ENCODE peak calls at places on chromosomes 13 and 19, in nine cellular contexts. L is colonic mucosa, X is NCI-H1048, P is substantia nigra, J is brain microvascular endothelial cell, Q is progenitor cell of endocrine pancreas, B is IMR-90, C is endodermal cell, Z is Right ventricle myocardium superior. S is an unnamed sample.

GRCh38 chr13:22866221-22866620 is 314.6 kb upstream of the SGCG start:
- DNase-seq in L (no peak), X (no peak), C (no peak), Q (no peak), B (no peak), Z (no peak), P (no peak), J (no peak), S (no peak)

GRCh38 chr13:32426981-32427851 is 714 bp downstream of the N4BP2L1 start:
- DNase-seq in B (peak), C (peak), L (peak), X (no peak), P (peak), J (no peak), Q (peak), Z (peak), S (peak)

GRCh38 chr13:113668491-113668971 is 1.5 kb downstream of the GRK1 start:
- DNase-seq in L (no peak), Z (peak), C (peak), Q (no peak), J (no peak), X (no peak), B (no peak), P (no peak), S (no peak)

GRCh38 chr19:8697671-8698432 is 743 bp downstream of the ACTL9 start:
- DNase-seq in Q (no peak), Z (no peak), B (no peak), L (no peak), P (no peak), J (no peak), X (no peak), C (peak), S (no peak)

GRCh38 chr13:51311957-51312520 is 27.5 kb upstream of the SERPINE3 start:
- DNase-seq in C (peak), X (no peak), L (no peak), Z (no peak), P (peak), B (no peak), Q (no peak), J (no peak), S (no peak)

GRCh38 chr13:100497394-100497793 is 91.2 kb downstream of the GGACT start:
- DNase-seq in Z (no peak), J (peak), L (no peak), C (peak), P (no peak), X (no peak), Q (no peak), B (peak), S (peak)

GRCh38 chr13:26184791-26185250 is 37.3 kb downstream of the RNF6 start:
- DNase-seq in C (peak), P (peak), X (no peak), J (peak), Z (peak), L (peak), Q (peak), B (peak), S (peak)

GRCh38 chr19:17496337-17496997 is 15.0 kb upstream of the PGLS start:
- DNase-seq in Z (peak), C (peak), L (peak), J (peak), X (peak), Q (peak), B (peak), P (peak), S (peak)

GRCh38 chr19:8512115-8512967 is 1.6 kb downstream of the ZNF414 start:
- DNase-seq in Z (no peak), B (no peak), X (peak), L (peak), P (no peak), C (peak), Q (no peak), J (no peak), S (peak)

GRCh38 chr13:27174766-27175455 is 3.3 kb upstream of the USP12 start:
- DNase-seq in Z (no peak), C (no peak), X (peak), Q (no peak), L (no peak), P (no peak), J (no peak), B (peak), S (no peak)

GRCh38 chr19:11931051-11931450 is 6.1 kb downstream of the ZNF700 start:
- DNase-seq in P (no peak), C (no peak), L (no peak), Q (no peak), X (no peak), B (peak), Z (no peak), J (peak), S (peak)

GRCh38 chr13:44140146-44140545 is 233.5 kb upstream of the SERP2 start:
- DNase-seq in J (no peak), C (peak), B (no peak), Q (no peak), X (no peak), L (peak), P (no peak), Z (no peak), S (no peak)

GRCh38 chr19:13859361-13859880 is 17.5 kb upstream of the NANOS3 start:
- DNase-seq in Z (no peak), Q (no peak), B (peak), P (no peak), L (no peak), C (no peak), X (no peak), J (peak), S (peak)

GRCh38 chr13:32537580-32538233 is 888 bp downstream of the N4BP2L2 start:
- DNase-seq in P (peak), Q (peak), L (peak), C (peak), X (no peak), J (no peak), B (no peak), Z (peak), S (peak)

GRCh38 chr19:2867025-2867991 is at the start of gene ZNF556:
- DNase-seq in L (no peak), J (no peak), C (peak), B (no peak), Q (no peak), Z (no peak), P (peak), X (peak), S (no peak)

GRCh38 chr19:1707240-1707639 is 46.1 kb upstream of the ONECUT3 start:
- DNase-seq in L (no peak), Z (no peak), Q (no peak), X (no peak), J (no peak), C (no peak), P (no peak), B (no peak), S (no peak)